ENCODE peak calls at places on chromosomes 1 and 21, in nine cellular contexts. P is heart right ventricle; K is A673; L is psoas muscle; S is GM12878; M is left lung; N is CD4-positive, CD25-positive, alpha-beta regulatory T cell; T is right cardiac atrium; V is right atrium auricular region. J is an unnamed sample. For H3K9me3 and H3K27me3, the result is how much of the 10 kb centered on the place peaks cover.

GRCh38 chr1:203283597-203283996 is 21.7 kb upstream of the BTG2 start:
- DNase-seq in M (no peak), S (no peak), V (no peak), L (no peak), T (no peak), N (no peak), P (no peak), K (no peak), J (no peak)

GRCh38 chr1:231036416-231036815 is 3.6 kb downstream of the FAM89A start:
- DNase-seq in T (no peak), P (no peak), S (no peak), K (no peak), V (no peak), L (no peak), N (no peak), M (no peak), J (no peak)

GRCh38 chr1:112852934-112853333 is 103.1 kb downstream of the SLC16A1 start:
- DNase-seq in V (no peak), N (no peak), M (no peak), L (no peak), P (no peak), S (no peak), K (no peak), T (no peak), J (no peak)

GRCh38 chr1:1361982-1362423 is 3.6 kb upstream of the MXRA8 start:
- DNase-seq in P (peak), K (no peak), T (peak), L (peak), M (no peak), S (no peak), N (no peak), V (no peak), J (no peak)

GRCh38 chr1:57549280-57549679 is 125.4 kb upstream of the DAB1 start:
- DNase-seq in T (no peak), M (no peak), V (no peak), N (no peak), S (no peak), K (no peak), P (no peak), L (no peak), J (no peak)

GRCh38 chr1:8727809-8728213 is 89.6 kb downstream of the RERE start:
- DNase-seq in V (no peak), P (peak), K (peak), L (peak), N (no peak), T (peak), M (no peak), S (no peak), J (no peak)

GRCh38 chr1:65992160-65993046 is 199.7 kb downstream of the PDE4B start:
- DNase-seq in P (no peak), T (peak), S (no peak), M (no peak), V (no peak), K (peak), L (no peak), N (no peak), J (no peak)

GRCh38 chr1:30365596-30365995 is 357.8 kb downstream of the MATN1 start:
- DNase-seq in S (no peak), M (no peak), P (no peak), K (no peak), V (no peak), T (no peak), L (no peak), N (no peak), J (no peak)

GRCh38 chr1:84762664-84763063 is 72.4 kb upstream of the SSX2IP start:
- DNase-seq in N (no peak), T (no peak), V (no peak), L (no peak), P (no peak), M (no peak), S (no peak), K (no peak), J (no peak)

GRCh38 chr1:118992868-118993711 is 4.9 kb upstream of the TBX15 start:
- DNase-seq in N (no peak), V (no peak), P (no peak), M (no peak), L (no peak), T (no peak), S (no peak), K (no peak), J (no peak)

GRCh38 chr1:203323587-203323986 is 18.3 kb downstream of the BTG2 start:
- DNase-seq in N (no peak), M (no peak), T (no peak), P (no peak), L (no peak), K (no peak), V (no peak), S (no peak), J (no peak)

GRCh38 chr1:145720878-145721671 is 1.8 kb downstream of the CD160 start:
- DNase-seq in S (no peak), K (peak), M (peak), V (peak), L (peak), P (peak), T (peak), N (peak), J (peak)

GRCh38 chr1:173616859-173617258 is 14.0 kb upstream of the SLC9C2 start:
- DNase-seq in L (no peak), M (no peak), N (no peak), S (no peak), V (no peak), T (no peak), K (no peak), P (no peak), J (no peak)

GRCh38 chr1:209642817-209643216 is 9.4 kb downstream of the LAMB3 start:
- DNase-seq in N (no peak), V (no peak), M (no peak), T (no peak), S (no peak), P (peak), K (no peak), L (no peak), J (no peak)

GRCh38 chr1:54500030-54500389 is 48.0 kb upstream of the ACOT11 start:
- DNase-seq in L (no peak), V (no peak), P (no peak), K (no peak), M (no peak), T (no peak), S (no peak), N (no peak), J (no peak)
- H3K9me3 ChIP-seq in L (under half), V (under half), P (under half), K (under half), M (under half), T (under half), S (under half), N (under half), J (under half)

DNA sequence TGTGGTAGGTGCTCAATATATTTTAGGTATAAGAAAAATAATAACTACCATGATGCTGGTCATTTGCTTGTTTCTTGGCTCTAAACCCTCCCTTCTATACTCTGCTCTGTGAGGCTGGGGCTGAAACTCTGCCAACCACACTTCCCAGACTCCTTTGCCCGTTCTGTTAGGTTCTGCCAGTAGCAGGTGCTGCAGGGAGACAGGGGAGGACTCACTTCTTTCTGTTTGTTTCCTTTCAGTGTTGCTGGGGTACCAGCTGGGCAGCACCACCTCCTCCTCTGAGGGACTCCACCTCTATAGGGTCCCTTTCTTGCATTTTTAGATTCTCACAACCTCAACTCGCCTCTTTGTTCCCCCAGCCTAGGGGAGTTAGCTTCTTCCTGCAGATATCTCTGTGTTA is 16.9 kb upstream of the SH2D2A start:
- DNase-seq in T (no peak), N (peak), V (no peak), L (no peak), M (no peak), K (no peak), P (no peak), S (no peak), J (no peak)
- H3K27me3 ChIP-seq in T (under half), N (under half), V (under half), L (under half), M (half or more), K (under half), P (under half), S (under half), J (under half)

DNA sequence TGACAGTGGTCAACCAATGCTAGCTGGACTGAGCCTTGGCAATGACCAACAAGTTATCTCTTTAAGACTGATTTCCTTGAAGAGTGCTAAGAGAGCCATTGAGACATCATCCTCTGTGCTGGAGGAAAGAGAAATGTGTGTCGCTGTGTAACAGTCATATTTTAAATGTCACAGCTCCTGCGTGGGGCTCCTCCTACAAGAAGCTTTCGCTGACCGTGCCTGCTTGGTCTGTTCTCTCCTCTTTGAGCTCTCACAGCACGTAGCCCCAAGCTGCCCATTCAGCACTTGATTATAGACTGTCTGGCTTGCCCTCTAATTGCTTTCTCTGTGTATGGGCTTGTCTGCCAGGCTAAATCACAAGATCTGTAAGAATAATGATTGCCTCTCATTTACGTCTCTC is 221.3 kb downstream of the FOXD2 start:
- DNase-seq in L (no peak), K (no peak), S (no peak), M (no peak), T (no peak), P (no peak), N (no peak), V (no peak), J (no peak)
- H3K27ac ChIP-seq in L (no peak), K (no peak), S (no peak), M (no peak), T (no peak), P (no peak), N (no peak), V (no peak), J (no peak)

GRCh38 chr1:152728986-152729385 is 21.0 kb downstream of the LCE4A start:
- DNase-seq in P (no peak), S (no peak), K (no peak), T (no peak), V (no peak), L (no peak), M (no peak), N (no peak), J (no peak)

GRCh38 chr1:152725261-152725660 is 17.3 kb downstream of the LCE4A start:
- DNase-seq in N (no peak), V (no peak), S (no peak), M (no peak), P (no peak), L (no peak), T (no peak), K (no peak), J (no peak)
- H3K9me3 ChIP-seq in N (under half), V (under half), S (under half), M (under half), P (under half), L (under half), T (under half), K (under half), J (under half)

DNA sequence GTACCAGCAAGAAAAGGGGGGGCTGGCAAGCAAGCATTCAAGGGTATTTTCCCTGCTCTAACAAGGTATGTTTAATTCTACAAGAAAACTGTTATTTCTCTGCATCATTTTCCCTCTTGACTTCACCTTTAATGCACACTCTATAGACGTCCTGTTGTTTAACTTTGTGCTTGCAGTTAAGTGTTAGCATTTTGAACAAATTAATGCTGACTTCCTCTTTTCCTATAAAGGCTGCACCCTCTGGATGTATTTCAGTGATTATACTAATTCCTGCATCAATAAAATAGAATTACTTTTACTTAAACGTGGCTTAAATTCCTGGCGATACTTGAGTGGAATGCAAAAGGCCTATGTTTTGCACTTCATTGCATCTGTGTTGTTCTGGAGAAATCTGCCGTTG is 183.3 kb downstream of the KCNJ6 start:
- DNase-seq in K (no peak), N (no peak), T (no peak), P (no peak), S (no peak), M (no peak), V (no peak), L (no peak), J (no peak)
- H3K27me3 ChIP-seq in K (half or more), N (under half), T (under half), P (under half), S (under half), M (under half), V (under half), L (under half), J (under half)

DNA sequence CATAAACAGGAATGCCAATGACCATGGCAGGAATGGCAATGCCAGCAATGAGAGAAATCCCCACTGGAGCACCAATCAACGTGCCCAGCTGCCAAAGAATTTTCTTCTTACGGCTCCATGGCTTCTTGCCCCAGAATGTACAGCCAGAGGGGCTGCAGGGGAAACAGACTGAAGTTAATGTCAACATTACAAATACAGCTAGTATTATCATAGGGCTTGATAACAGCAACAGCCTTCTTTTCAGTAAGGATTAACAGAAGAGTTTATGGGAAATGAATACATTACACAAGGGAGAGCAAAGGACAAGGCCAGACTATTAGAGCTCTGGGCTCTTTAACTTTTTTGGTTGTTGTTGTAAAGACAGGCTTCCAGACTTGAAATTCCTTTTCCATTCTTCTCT is 18.2 kb downstream of the RNF19B start:
- DNase-seq in N (no peak), M (no peak), S (no peak), V (no peak), K (no peak), P (no peak), T (no peak), L (no peak), J (no peak)
- H3K27ac ChIP-seq in N (no peak), M (no peak), S (no peak), V (no peak), K (no peak), P (no peak), T (no peak), L (no peak), J (no peak)

DNA sequence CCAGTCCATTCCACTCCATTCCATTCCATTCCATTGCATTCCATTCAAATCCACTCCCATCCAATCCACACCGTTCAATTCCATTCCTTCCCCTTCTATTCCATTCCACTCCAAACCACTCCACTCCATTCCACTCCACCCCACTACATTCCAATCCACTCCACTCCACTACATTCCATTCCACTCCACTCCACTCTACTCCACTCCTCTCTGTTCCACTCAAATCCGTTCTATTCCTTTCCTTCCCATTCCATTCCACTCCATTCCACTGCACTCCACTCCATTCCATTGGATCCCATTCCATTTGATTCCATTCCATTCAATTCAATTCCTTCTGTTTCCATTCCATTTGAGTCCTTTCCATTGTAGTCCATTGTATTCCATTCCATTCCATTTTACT is 2568.3 kb upstream of the TPTE start:
- DNase-seq in S (no peak), V (no peak), L (no peak), N (no peak), T (no peak), P (no peak), K (no peak), M (no peak), J (no peak)
- H3K9me3 ChIP-seq in S (under half), V (half or more), L (half or more), N (half or more), T (under half), P (half or more), K (half or more), M (half or more), J (half or more)

J was measured in CD4-positive, alpha-beta memory T cell.